ENCODE peak calls at places on chromosomes 12 and 14, in ten cellular contexts. One of them, this sample, is unnamed.

GRCh38 chr14:22841311-22841710 is 4.9 kb downstream of the MMP14 start:
- DNase-seq in HS-5: no peak
- DNase-seq in psoas muscle: no peak
- DNase-seq in activated CD4-positive, alpha-beta T cell treated with anti-CD3 and anti-CD28 coated beads, Interleukin-2, amount 10 ng/mL, durations not matched to agents 7 days and 5 days: no peak
- DNase-seq in Caki2: no peak
- DNase-seq in astrocyte of the spinal cord: no peak
- DNase-seq in HS-27A: no peak
- DNase-seq in NCI-H510A treated with DMSO at 0.1 percent for 48 hours: no peak
- DNase-seq in BJ: no peak
- DNase-seq in WERI-Rb-1: no peak
- DNase-seq in this sample: no peak

GRCh38 chr12:67534671-67535070 is 113.9 kb upstream of the DYRK2 start:
- DNase-seq in astrocyte of the spinal cord: peak
- DNase-seq in NCI-H510A treated with DMSO at 0.1 percent for 48 hours: no peak
- DNase-seq in Caki2: peak
- DNase-seq in HS-27A: peak
- DNase-seq in activated CD4-positive, alpha-beta T cell treated with anti-CD3 and anti-CD28 coated beads, Interleukin-2, amount 10 ng/mL, durations not matched to agents 7 days and 5 days: no peak
- DNase-seq in psoas muscle: no peak
- DNase-seq in WERI-Rb-1: no peak
- DNase-seq in HS-5: peak
- DNase-seq in BJ: peak
- DNase-seq in this sample: peak

GRCh38 chr12:3532931-3533702 is 42.1 kb downstream of the PRMT8 start:
- DNase-seq in activated CD4-positive, alpha-beta T cell treated with anti-CD3 and anti-CD28 coated beads, Interleukin-2, amount 10 ng/mL, durations not matched to agents 7 days and 5 days: no peak
- DNase-seq in HS-5: no peak
- DNase-seq in BJ: no peak
- DNase-seq in NCI-H510A treated with DMSO at 0.1 percent for 48 hours: no peak
- DNase-seq in Caki2: no peak
- DNase-seq in astrocyte of the spinal cord: no peak
- DNase-seq in HS-27A: no peak
- DNase-seq in WERI-Rb-1: no peak
- DNase-seq in psoas muscle: no peak
- DNase-seq in this sample: no peak

GRCh38 chr12:12081836-12082497 is 11.2 kb downstream of the BCL2L14 start:
- DNase-seq in NCI-H510A treated with DMSO at 0.1 percent for 48 hours: no peak
- DNase-seq in activated CD4-positive, alpha-beta T cell treated with anti-CD3 and anti-CD28 coated beads, Interleukin-2, amount 10 ng/mL, durations not matched to agents 7 days and 5 days: no peak
- DNase-seq in HS-27A: peak
- DNase-seq in astrocyte of the spinal cord: peak
- DNase-seq in psoas muscle: no peak
- DNase-seq in BJ: no peak
- DNase-seq in HS-5: peak
- DNase-seq in WERI-Rb-1: peak
- DNase-seq in Caki2: peak
- DNase-seq in this sample: peak

GRCh38 chr12:119804011-119804641 is 73.0 kb downstream of the CIT start:
- DNase-seq in WERI-Rb-1: peak
- DNase-seq in NCI-H510A treated with DMSO at 0.1 percent for 48 hours: peak
- DNase-seq in activated CD4-positive, alpha-beta T cell treated with anti-CD3 and anti-CD28 coated beads, Interleukin-2, amount 10 ng/mL, durations not matched to agents 7 days and 5 days: no peak
- DNase-seq in BJ: no peak
- DNase-seq in astrocyte of the spinal cord: peak
- DNase-seq in Caki2: peak
- DNase-seq in psoas muscle: peak
- DNase-seq in HS-5: no peak
- DNase-seq in HS-27A: no peak
- DNase-seq in this sample: peak

GRCh38 chr12:107130830-107131760 is 37.7 kb upstream of the CRY1 start:
- DNase-seq in astrocyte of the spinal cord: no peak
- DNase-seq in activated CD4-positive, alpha-beta T cell treated with anti-CD3 and anti-CD28 coated beads, Interleukin-2, amount 10 ng/mL, durations not matched to agents 7 days and 5 days: no peak
- DNase-seq in BJ: no peak
- DNase-seq in HS-5: no peak
- DNase-seq in WERI-Rb-1: peak
- DNase-seq in psoas muscle: no peak
- DNase-seq in HS-27A: no peak
- DNase-seq in Caki2: no peak
- DNase-seq in NCI-H510A treated with DMSO at 0.1 percent for 48 hours: peak
- DNase-seq in this sample: no peak

GRCh38 chr12:23473071-23473470 is 476.4 kb downstream of the SOX5 start:
- DNase-seq in activated CD4-positive, alpha-beta T cell treated with anti-CD3 and anti-CD28 coated beads, Interleukin-2, amount 10 ng/mL, durations not matched to agents 7 days and 5 days: no peak
- DNase-seq in astrocyte of the spinal cord: no peak
- DNase-seq in NCI-H510A treated with DMSO at 0.1 percent for 48 hours: no peak
- DNase-seq in HS-27A: no peak
- DNase-seq in Caki2: no peak
- DNase-seq in psoas muscle: no peak
- DNase-seq in HS-5: no peak
- DNase-seq in BJ: no peak
- DNase-seq in WERI-Rb-1: no peak
- DNase-seq in this sample: no peak

GRCh38 chr12:130280226-130280625 is 57.5 kb upstream of the PIWIL1 start:
- DNase-seq in Caki2: no peak
- DNase-seq in HS-27A: no peak
- DNase-seq in astrocyte of the spinal cord: no peak
- DNase-seq in psoas muscle: no peak
- DNase-seq in HS-5: no peak
- DNase-seq in BJ: no peak
- DNase-seq in activated CD4-positive, alpha-beta T cell treated with anti-CD3 and anti-CD28 coated beads, Interleukin-2, amount 10 ng/mL, durations not matched to agents 7 days and 5 days: peak
- DNase-seq in NCI-H510A treated with DMSO at 0.1 percent for 48 hours: no peak
- DNase-seq in WERI-Rb-1: no peak
- DNase-seq in this sample: no peak

GRCh38 chr12:69534389-69534822 is 50.9 kb upstream of the CCT2 start:
- DNase-seq in astrocyte of the spinal cord: peak
- DNase-seq in WERI-Rb-1: no peak
- DNase-seq in HS-27A: peak
- DNase-seq in psoas muscle: no peak
- DNase-seq in BJ: peak
- DNase-seq in Caki2: peak
- DNase-seq in activated CD4-positive, alpha-beta T cell treated with anti-CD3 and anti-CD28 coated beads, Interleukin-2, amount 10 ng/mL, durations not matched to agents 7 days and 5 days: peak
- DNase-seq in NCI-H510A treated with DMSO at 0.1 percent for 48 hours: no peak
- DNase-seq in HS-5: peak
- DNase-seq in this sample: peak

GRCh38 chr14:104680056-104680805 is 9.2 kb upstream of the INF2 start:
- DNase-seq in WERI-Rb-1: no peak
- DNase-seq in HS-5: peak
- DNase-seq in HS-27A: peak
- DNase-seq in Caki2: peak
- DNase-seq in BJ: no peak
- DNase-seq in NCI-H510A treated with DMSO at 0.1 percent for 48 hours: no peak
- DNase-seq in astrocyte of the spinal cord: peak
- DNase-seq in activated CD4-positive, alpha-beta T cell treated with anti-CD3 and anti-CD28 coated beads, Interleukin-2, amount 10 ng/mL, durations not matched to agents 7 days and 5 days: no peak
- DNase-seq in psoas muscle: peak
- DNase-seq in this sample: peak

GRCh38 chr14:40100544-40101196 is 668.4 kb upstream of the FBXO33 start:
- DNase-seq in WERI-Rb-1: no peak
- DNase-seq in NCI-H510A treated with DMSO at 0.1 percent for 48 hours: no peak
- DNase-seq in astrocyte of the spinal cord: no peak
- DNase-seq in activated CD4-positive, alpha-beta T cell treated with anti-CD3 and anti-CD28 coated beads, Interleukin-2, amount 10 ng/mL, durations not matched to agents 7 days and 5 days: no peak
- DNase-seq in Caki2: no peak
- DNase-seq in HS-27A: no peak
- DNase-seq in psoas muscle: no peak
- DNase-seq in HS-5: no peak
- DNase-seq in BJ: no peak
- DNase-seq in this sample: no peak

GRCh38 chr12:4653257-4653656 is 4.3 kb downstream of the NDUFA9 start:
- DNase-seq in WERI-Rb-1: no peak
- DNase-seq in NCI-H510A treated with DMSO at 0.1 percent for 48 hours: no peak
- DNase-seq in HS-27A: no peak
- DNase-seq in activated CD4-positive, alpha-beta T cell treated with anti-CD3 and anti-CD28 coated beads, Interleukin-2, amount 10 ng/mL, durations not matched to agents 7 days and 5 days: no peak
- DNase-seq in HS-5: no peak
- DNase-seq in psoas muscle: no peak
- DNase-seq in BJ: no peak
- DNase-seq in astrocyte of the spinal cord: no peak
- DNase-seq in Caki2: no peak
- DNase-seq in this sample: no peak

GRCh38 chr12:67069451-67070306 is 199.5 kb upstream of the CAND1 start:
- DNase-seq in psoas muscle: peak
- DNase-seq in Caki2: peak
- DNase-seq in NCI-H510A treated with DMSO at 0.1 percent for 48 hours: peak
- DNase-seq in HS-27A: no peak
- DNase-seq in astrocyte of the spinal cord: peak
- DNase-seq in HS-5: no peak
- DNase-seq in activated CD4-positive, alpha-beta T cell treated with anti-CD3 and anti-CD28 coated beads, Interleukin-2, amount 10 ng/mL, durations not matched to agents 7 days and 5 days: peak
- DNase-seq in BJ: no peak
- DNase-seq in WERI-Rb-1: peak
- DNase-seq in this sample: no peak

GRCh38 chr12:29990971-29991370 is 207.2 kb upstream of the TMTC1 start:
- DNase-seq in psoas muscle: no peak
- DNase-seq in Caki2: no peak
- DNase-seq in HS-27A: no peak
- DNase-seq in HS-5: peak
- DNase-seq in NCI-H510A treated with DMSO at 0.1 percent for 48 hours: no peak
- DNase-seq in BJ: no peak
- DNase-seq in astrocyte of the spinal cord: peak
- DNase-seq in activated CD4-positive, alpha-beta T cell treated with anti-CD3 and anti-CD28 coated beads, Interleukin-2, amount 10 ng/mL, durations not matched to agents 7 days and 5 days: no peak
- DNase-seq in WERI-Rb-1: no peak
- DNase-seq in this sample: no peak

GRCh38 chr14:24071144-24071697 is at the start of gene CPNE6:
- DNase-seq in astrocyte of the spinal cord: no peak
- DNase-seq in activated CD4-positive, alpha-beta T cell treated with anti-CD3 and anti-CD28 coated beads, Interleukin-2, amount 10 ng/mL, durations not matched to agents 7 days and 5 days: no peak
- DNase-seq in psoas muscle: no peak
- DNase-seq in BJ: no peak
- DNase-seq in WERI-Rb-1: no peak
- DNase-seq in HS-27A: no peak
- DNase-seq in Caki2: no peak
- DNase-seq in HS-5: no peak
- DNase-seq in NCI-H510A treated with DMSO at 0.1 percent for 48 hours: no peak
- DNase-seq in this sample: no peak

This sample was measured in fibroblast of villous mesenchyme.